ENCODE peak calls at places on chromosomes 12 and 14, in seven cellular contexts. N, H, D, L, R, E and M are unnamed samples.

GRCh38 chr14:99597911-99598600 is 6.0 kb downstream of the CCDC85C start:
- DNase-seq in N (no peak), H (no peak), D (no peak), L (no peak), R (no peak), E (no peak), M (no peak)

GRCh38 chr12:105466901-105467598 is 136.6 kb downstream of the C12orf75 start:
- DNase-seq in N (no peak), H (no peak), D (no peak), L (no peak), R (no peak), E (no peak), M (no peak)

GRCh38 chr12:28023156-28023887 is 50.8 kb upstream of the PTHLH start:
- DNase-seq in N (peak; percentile 74), H (no peak), D (no peak), L (peak; percentile 96), R (no peak), E (no peak), M (no peak)

GRCh38 chr14:94048676-94049624 is 22.8 kb downstream of the OTUB2 start:
- DNase-seq in N (no peak), H (no peak), D (no peak), L (no peak), R (peak; percentile 13), E (no peak), M (no peak)

GRCh38 chr12:132270516-132270915 is 58.9 kb downstream of the GALNT9 start:
- DNase-seq in N (no peak), H (no peak), D (no peak), L (no peak), R (no peak), E (no peak), M (no peak)

GRCh38 chr14:63996016-63996415 is 143.2 kb downstream of the SYNE2 start:
- DNase-seq in N (no peak), H (no peak), D (no peak), L (no peak), R (no peak), E (no peak), M (no peak)

GRCh38 chr12:82359115-82359478 is 768 bp downstream of the METTL25 start:
- DNase-seq in N (peak; percentile 8), H (peak; percentile 35), D (no peak), L (no peak), R (peak; percentile 77), E (no peak), M (no peak)

GRCh38 chr12:117836476-117836875 is 132.3 kb downstream of the KSR2 start:
- DNase-seq in N (no peak), H (no peak), D (no peak), L (no peak), R (no peak), E (no peak), M (no peak)

GRCh38 chr14:33959692-33960151 is 8.8 kb upstream of the EGLN3 start:
- DNase-seq in N (no peak), H (no peak), D (no peak), L (no peak), R (peak; percentile 78), E (no peak), M (no peak)

GRCh38 chr12:102120886-102121285 is 903 bp downstream of the PARPBP start:
- DNase-seq in N (peak; percentile 32), H (peak; percentile 23), D (no peak), L (peak; percentile 3), R (peak; percentile 63), E (no peak), M (no peak)

GRCh38 chr12:8018666-8019581 is 13.6 kb upstream of the FOXJ2 start:
- DNase-seq in N (no peak), H (no peak), D (no peak), L (no peak), R (peak; percentile 98), E (no peak), M (peak; percentile 77)

GRCh38 chr14:92026548-92027190 is 13.2 kb downstream of the TRIP11 start:
- DNase-seq in N (no peak), H (no peak), D (no peak), L (no peak), R (no peak), E (no peak), M (no peak)

GRCh38 chr12:101297661-101298060 is 17.8 kb downstream of the UTP20 start:
- DNase-seq in N (no peak), H (no peak), D (no peak), L (peak; percentile 68), R (no peak), E (no peak), M (no peak)

GRCh38 chr12:88816201-88816600 is 235.9 kb upstream of the KITLG start:
- DNase-seq in N (no peak), H (no peak), D (no peak), L (no peak), R (no peak), E (no peak), M (no peak)

GRCh38 chr14:68283378-68284123 is 464.0 kb downstream of the RAD51B start:
- DNase-seq in N (no peak), H (no peak), D (no peak), L (no peak), R (no peak), E (peak; percentile 29), M (peak; percentile 72)

GRCh38 chr12:49021292-49021915 is 2.8 kb upstream of the PRKAG1 start:
- DNase-seq in N (no peak), H (no peak), D (no peak), L (no peak), R (no peak), E (no peak), M (peak; percentile 48)

GRCh38 chr12:59041241-59042121 is 121.2 kb upstream of the LRIG3 start:
- DNase-seq in N (peak; percentile 82), H (peak; percentile 28), D (no peak), L (peak; percentile 60), R (no peak), E (no peak), M (no peak)
- H3K27ac ChIP-seq in N (peak overlapping the region; percentile 79), H (peak overlapping the region; percentile 11), D (peak overlapping the region; percentile 65), L (peak overlapping the region; percentile 97), R (peak overlapping the region; percentile 98), E (no peak overlapping the region), M (peak overlapping the region; percentile 79)

DNA sequence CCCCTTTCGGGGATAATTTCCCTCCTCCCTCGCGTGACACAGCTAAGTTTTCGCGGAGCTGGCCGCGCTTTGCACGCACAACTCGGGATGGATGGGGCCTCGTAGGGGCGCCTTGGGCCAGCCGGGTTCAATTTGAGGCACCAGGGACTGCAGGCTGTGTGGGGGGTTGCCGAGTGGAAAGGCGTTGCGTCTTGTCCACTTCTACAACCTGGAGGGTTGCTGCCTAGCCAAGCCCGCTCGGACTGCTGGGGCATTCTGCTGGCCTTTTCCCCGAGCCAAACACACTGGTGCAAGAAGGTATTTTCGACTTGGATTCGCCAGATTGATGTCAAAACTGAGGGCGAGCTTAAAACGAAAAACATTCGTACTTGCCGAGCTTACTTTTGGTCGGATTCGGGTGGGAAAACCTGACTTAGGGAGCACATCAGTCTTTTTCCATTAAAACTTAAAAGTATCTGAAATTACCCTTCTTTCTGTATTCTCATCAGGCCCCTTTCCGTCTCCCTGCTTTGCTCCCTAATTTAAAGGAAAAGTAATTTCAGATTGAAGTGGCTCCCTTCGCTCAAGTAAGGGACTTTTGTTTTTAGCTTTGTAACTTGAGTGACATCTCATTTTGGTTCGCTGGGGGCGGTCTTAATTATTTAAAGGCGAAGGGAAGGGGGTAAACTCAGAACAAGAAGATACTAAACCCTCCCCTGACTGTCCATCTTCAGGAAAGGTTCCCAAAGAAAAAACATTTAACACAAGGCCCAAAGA is 14.3 kb downstream of the TBX3 start:
- DNase-seq in N (no peak), H (peak; percentile 89), D (peak; percentile 61), L (no peak), R (peak; percentile 75), E (no peak), M (no peak)
- H3K27ac ChIP-seq in N (peak overlapping the region; percentile 97), H (peak overlapping the region; percentile 97), D (peak overlapping the region; percentile 98), L (no peak overlapping the region), R (no peak overlapping the region), E (peak overlapping the region; percentile 74), M (no peak overlapping the region)

DNA sequence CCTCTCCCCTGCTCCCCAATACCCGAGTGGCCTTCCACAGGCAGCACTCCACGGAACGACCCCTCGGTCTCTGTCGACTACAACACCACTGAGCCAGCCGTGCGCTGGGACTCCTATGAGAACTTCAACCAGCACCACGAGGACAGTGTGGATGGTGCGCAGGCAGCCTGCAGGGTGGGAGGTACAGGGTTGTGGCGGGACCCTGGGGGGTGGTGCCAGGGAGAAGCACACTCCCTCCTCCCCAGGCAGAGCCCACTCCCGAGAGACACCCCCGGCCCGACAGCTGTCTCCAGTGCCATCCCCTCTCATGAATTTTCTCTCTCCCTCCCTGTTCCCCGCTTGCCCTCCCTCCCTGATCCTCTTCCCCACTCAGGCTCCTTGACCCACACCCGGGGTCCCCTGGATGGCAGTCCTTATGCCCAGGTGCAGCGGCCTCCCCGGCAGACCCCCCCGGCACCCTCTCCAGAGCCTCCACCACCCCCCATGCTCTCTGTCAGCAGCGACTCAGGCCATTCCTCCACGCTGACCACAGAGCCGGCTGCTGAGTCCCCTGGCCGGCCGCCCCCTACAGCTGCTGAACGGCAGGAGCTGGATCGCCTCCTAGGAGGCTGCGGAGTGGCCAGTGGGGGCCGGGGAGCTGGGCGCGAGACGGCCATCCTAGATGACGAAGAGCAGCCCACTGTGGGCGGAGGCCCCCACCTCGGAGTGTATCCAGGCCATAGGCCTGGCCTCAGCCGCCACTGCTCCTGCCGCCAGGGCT is 9.0 kb downstream of the TNS2 start:
- DNase-seq in N (no peak), H (no peak), D (no peak), L (no peak), R (peak; percentile 55), E (no peak), M (peak; percentile 74)
- H3K27ac ChIP-seq in N (peak overlapping the region; percentile 97), H (no peak overlapping the region), D (peak overlapping the region; percentile 86), L (no peak overlapping the region), R (no peak overlapping the region), E (peak overlapping the region; percentile 100), M (no peak overlapping the region)

DNA sequence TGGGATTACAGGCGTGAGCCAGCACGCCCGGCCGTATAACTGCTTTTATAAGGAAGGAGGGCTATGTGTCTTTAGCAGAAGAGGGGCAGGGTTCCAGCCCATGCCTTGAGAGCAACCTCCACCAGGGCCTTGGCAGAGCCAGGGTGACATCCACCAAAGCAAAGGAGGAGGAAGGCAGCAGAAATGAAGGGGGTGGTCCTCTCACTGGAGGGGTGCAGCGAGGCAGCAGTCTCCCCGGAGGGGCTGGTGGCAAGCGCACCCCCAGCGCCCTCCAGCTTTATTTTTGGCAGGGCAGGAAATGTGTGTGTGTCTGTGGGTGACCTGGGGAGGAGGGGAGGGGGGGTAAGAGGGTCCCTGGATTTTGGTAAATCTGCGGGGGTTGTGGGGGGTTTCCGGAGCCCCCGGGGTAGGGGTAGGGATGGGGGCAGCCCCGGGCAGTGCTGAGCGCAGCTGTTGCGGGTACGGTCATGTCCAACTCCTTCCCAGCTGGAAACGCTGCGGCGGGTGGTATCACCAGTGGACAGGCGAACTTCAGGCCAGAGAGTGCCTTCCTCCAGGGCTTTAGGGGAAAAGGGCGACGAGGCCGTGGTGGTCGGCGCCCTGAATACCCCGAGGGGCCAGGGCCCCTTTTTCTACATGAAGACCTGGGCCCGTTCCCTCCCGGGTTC is 55.0 kb downstream of the FOS start:
- DNase-seq in N (no peak), H (no peak), D (no peak), L (no peak), R (no peak), E (no peak), M (no peak)
- H3K27ac ChIP-seq in N (no peak overlapping the region), H (peak overlapping the region; percentile 46), D (no peak overlapping the region), L (no peak overlapping the region), R (no peak overlapping the region), E (peak overlapping the region; percentile 62), M (no peak overlapping the region)

DNA sequence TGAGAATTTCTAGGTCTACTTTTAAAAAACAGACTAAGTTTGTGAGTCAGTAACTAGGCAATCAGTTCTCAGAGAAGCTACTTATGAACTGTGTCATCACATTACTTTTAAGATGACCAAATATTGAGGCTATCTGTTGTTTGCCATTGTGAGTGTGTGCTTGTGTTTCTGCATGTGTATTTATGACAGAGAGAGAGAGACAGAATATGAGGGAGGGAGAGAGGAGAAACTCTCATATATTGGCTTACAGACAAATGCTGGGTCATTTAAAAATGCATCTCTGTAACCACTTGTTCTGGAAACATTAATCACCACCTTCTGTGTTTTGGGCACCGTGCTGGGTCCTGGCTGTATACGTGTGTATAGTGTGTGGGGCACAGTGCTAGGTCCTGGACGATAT is 161.5 kb upstream of the FRMD6 start:
- DNase-seq in N (no peak), H (no peak), D (no peak), L (no peak), R (no peak), E (no peak), M (no peak)
- H3K27ac ChIP-seq in N (no peak overlapping the region), H (peak overlapping the region; percentile 8), D (peak overlapping the region; percentile 57), L (no peak overlapping the region), R (no peak overlapping the region), E (no peak overlapping the region), M (no peak overlapping the region)